ENCODE peak calls at places on chromosomes 7 and 10, in eight cellular contexts. One of them, this sample, is unnamed. For H3K4me1, the result is how much of the 10 kb centered on the place peaks cover.

GRCh38 chr7:15921576-15921975 is 235.1 kb upstream of the MEOX2 start:
- DNase-seq in neural progenitor cell: no peak
- DNase-seq in GM23248: peak
- DNase-seq in GM23338: no peak
- DNase-seq in PC-3: peak
- DNase-seq in MM.1S: no peak
- DNase-seq in HCT116: no peak
- DNase-seq in hepatocyte: no peak
- DNase-seq in this sample: no peak

GRCh38 chr7:134931487-134931886 is 54.8 kb upstream of the AGBL3 start:
- DNase-seq in neural progenitor cell: no peak
- DNase-seq in GM23248: peak
- DNase-seq in GM23338: no peak
- DNase-seq in PC-3: no peak
- DNase-seq in MM.1S: no peak
- DNase-seq in HCT116: no peak
- DNase-seq in hepatocyte: no peak
- DNase-seq in this sample: no peak

GRCh38 chr7:2108501-2109250 is 124.1 kb downstream of the MAD1L1 start:
- DNase-seq in neural progenitor cell: peak
- DNase-seq in GM23248: no peak
- DNase-seq in GM23338: no peak
- DNase-seq in PC-3: no peak
- DNase-seq in MM.1S: no peak
- DNase-seq in HCT116: no peak
- DNase-seq in hepatocyte: no peak
- DNase-seq in this sample: peak

GRCh38 chr7:108167460-108167859 is 37.3 kb upstream of the LAMB4 start:
- DNase-seq in neural progenitor cell: no peak
- DNase-seq in GM23248: no peak
- DNase-seq in GM23338: no peak
- DNase-seq in PC-3: no peak
- DNase-seq in MM.1S: no peak
- DNase-seq in HCT116: no peak
- DNase-seq in hepatocyte: peak
- DNase-seq in this sample: no peak

GRCh38 chr7:44213872-44214595 is 13.3 kb downstream of the YKT6 start:
- DNase-seq in neural progenitor cell: peak
- DNase-seq in GM23248: peak
- DNase-seq in GM23338: peak
- DNase-seq in PC-3: peak
- DNase-seq in MM.1S: peak
- DNase-seq in HCT116: peak
- DNase-seq in hepatocyte: peak
- DNase-seq in this sample: peak

GRCh38 chr10:75018233-75018632 is 93.2 kb upstream of the SAMD8 start:
- DNase-seq in neural progenitor cell: peak
- DNase-seq in GM23248: no peak
- DNase-seq in GM23338: no peak
- DNase-seq in PC-3: no peak
- DNase-seq in MM.1S: no peak
- DNase-seq in HCT116: no peak
- DNase-seq in hepatocyte: no peak
- DNase-seq in this sample: no peak

GRCh38 chr10:44385726-44386438 is 985 bp upstream of the CXCL12 start:
- DNase-seq in neural progenitor cell: peak
- DNase-seq in GM23248: peak
- DNase-seq in GM23338: peak
- DNase-seq in PC-3: no peak
- DNase-seq in MM.1S: no peak
- DNase-seq in HCT116: no peak
- DNase-seq in hepatocyte: no peak
- DNase-seq in this sample: no peak

GRCh38 chr7:105673367-105674188 is 92.3 kb upstream of the EFCAB10 start:
- DNase-seq in neural progenitor cell: no peak
- DNase-seq in GM23248: no peak
- DNase-seq in GM23338: no peak
- DNase-seq in PC-3: peak
- DNase-seq in MM.1S: no peak
- DNase-seq in HCT116: no peak
- DNase-seq in hepatocyte: no peak
- DNase-seq in this sample: no peak

GRCh38 chr10:58771850-58772249 is 259.2 kb downstream of the BICC1 start:
- DNase-seq in neural progenitor cell: no peak
- DNase-seq in GM23248: no peak
- DNase-seq in GM23338: no peak
- DNase-seq in PC-3: no peak
- DNase-seq in MM.1S: no peak
- DNase-seq in HCT116: no peak
- DNase-seq in hepatocyte: no peak
- DNase-seq in this sample: no peak

GRCh38 chr7:141915565-141915964 is 634 bp upstream of the OR9A4 start:
- DNase-seq in neural progenitor cell: no peak
- DNase-seq in GM23248: no peak
- DNase-seq in GM23338: peak
- DNase-seq in PC-3: peak
- DNase-seq in MM.1S: peak
- DNase-seq in HCT116: no peak
- DNase-seq in hepatocyte: peak
- DNase-seq in this sample: no peak

GRCh38 chr7:134770676-134771075 is 8.8 kb upstream of the CALD1 start:
- DNase-seq in neural progenitor cell: no peak
- DNase-seq in GM23248: no peak
- DNase-seq in GM23338: no peak
- DNase-seq in PC-3: no peak
- DNase-seq in MM.1S: no peak
- DNase-seq in HCT116: no peak
- DNase-seq in hepatocyte: no peak
- DNase-seq in this sample: no peak

GRCh38 chr10:79176052-79176501 is 107.3 kb downstream of the ZMIZ1 start:
- DNase-seq in neural progenitor cell: no peak
- DNase-seq in GM23248: peak
- DNase-seq in GM23338: no peak
- DNase-seq in PC-3: no peak
- DNase-seq in MM.1S: no peak
- DNase-seq in HCT116: no peak
- DNase-seq in hepatocyte: no peak
- DNase-seq in this sample: no peak

GRCh38 chr7:157010588-157011332 is at the start of gene MNX1:
- DNase-seq in neural progenitor cell: peak
- DNase-seq in GM23248: no peak
- DNase-seq in GM23338: peak
- DNase-seq in PC-3: peak
- DNase-seq in MM.1S: peak
- DNase-seq in HCT116: peak
- DNase-seq in hepatocyte: peak
- DNase-seq in this sample: peak

GRCh38 chr10:15609291-15609690 is 110.4 kb downstream of the ITGA8 start:
- DNase-seq in neural progenitor cell: no peak
- DNase-seq in GM23248: peak
- DNase-seq in GM23338: no peak
- DNase-seq in PC-3: no peak
- DNase-seq in MM.1S: no peak
- DNase-seq in HCT116: no peak
- DNase-seq in hepatocyte: no peak
- DNase-seq in this sample: no peak

GRCh38 chr7:64999165-65000004 is 7.1 kb downstream of the ERV3-1 start:
- DNase-seq in neural progenitor cell: no peak
- DNase-seq in GM23248: no peak
- DNase-seq in GM23338: no peak
- DNase-seq in PC-3: peak
- DNase-seq in MM.1S: peak
- DNase-seq in HCT116: no peak
- DNase-seq in hepatocyte: peak
- DNase-seq in this sample: peak

GRCh38 chr10:92839191-92840085 is 8.9 kb upstream of the EXOC6 start:
- DNase-seq in neural progenitor cell: peak
- DNase-seq in GM23248: peak
- DNase-seq in GM23338: peak
- DNase-seq in PC-3: no peak
- DNase-seq in MM.1S: peak
- DNase-seq in HCT116: no peak
- DNase-seq in hepatocyte: peak
- DNase-seq in this sample: peak

GRCh38 chr10:44383749-44384600 is 922 bp downstream of the CXCL12 start:
- DNase-seq in neural progenitor cell: peak
- DNase-seq in GM23248: peak
- DNase-seq in GM23338: peak
- DNase-seq in PC-3: no peak
- DNase-seq in MM.1S: no peak
- DNase-seq in HCT116: no peak
- DNase-seq in hepatocyte: peak
- DNase-seq in this sample: no peak

GRCh38 chr10:22624289-22624738 is 90.1 kb downstream of the PIP4K2A start:
- DNase-seq in neural progenitor cell: no peak
- DNase-seq in GM23248: peak
- DNase-seq in GM23338: peak
- DNase-seq in PC-3: peak
- DNase-seq in MM.1S: no peak
- DNase-seq in HCT116: no peak
- DNase-seq in hepatocyte: peak
- DNase-seq in this sample: no peak

GRCh38 chr7:38398725-38399321 is 125.4 kb upstream of the TARP start:
- DNase-seq in neural progenitor cell: peak
- DNase-seq in GM23248: peak
- DNase-seq in GM23338: peak
- DNase-seq in PC-3: peak
- DNase-seq in MM.1S: peak
- DNase-seq in HCT116: peak
- DNase-seq in hepatocyte: peak
- DNase-seq in this sample: peak

GRCh38 chr10:60335708-60336107 is 54.0 kb downstream of the ANK3 start:
- DNase-seq in neural progenitor cell: no peak
- DNase-seq in GM23248: peak
- DNase-seq in GM23338: peak
- DNase-seq in PC-3: peak
- DNase-seq in MM.1S: no peak
- DNase-seq in HCT116: no peak
- DNase-seq in hepatocyte: no peak
- DNase-seq in this sample: no peak
- H3K4me1 ChIP-seq in neural progenitor cell: under half
- H3K4me1 ChIP-seq in GM23248: under half
- H3K4me1 ChIP-seq in GM23338: under half
- H3K4me1 ChIP-seq in PC-3: under half
- H3K4me1 ChIP-seq in MM.1S: under half
- H3K4me1 ChIP-seq in HCT116: under half
- H3K4me1 ChIP-seq in hepatocyte: under half
- H3K4me1 ChIP-seq in this sample: under half

GRCh38 chr10:6763417-6763816 is 183.3 kb upstream of the PRKCQ start:
- DNase-seq in neural progenitor cell: no peak
- DNase-seq in GM23248: no peak
- DNase-seq in GM23338: peak
- DNase-seq in PC-3: no peak
- DNase-seq in MM.1S: no peak
- DNase-seq in HCT116: no peak
- DNase-seq in hepatocyte: no peak
- DNase-seq in this sample: no peak
- TF ChIP-seq EZH2phosphoT487 in neural progenitor cell: no peak
- TF ChIP-seq EZH2phosphoT487 in GM23248: no peak
- TF ChIP-seq EZH2phosphoT487 in GM23338: no peak
- TF ChIP-seq EZH2phosphoT487 in PC-3: no peak
- TF ChIP-seq EZH2phosphoT487 in MM.1S: no peak
- TF ChIP-seq EZH2phosphoT487 in HCT116: no peak
- TF ChIP-seq EZH2phosphoT487 in hepatocyte: no peak
- TF ChIP-seq EZH2phosphoT487 in this sample: no peak

GRCh38 chr10:76031769-76032441 is 600.5 kb downstream of the LRMDA start:
- DNase-seq in neural progenitor cell: no peak
- DNase-seq in GM23248: no peak
- DNase-seq in GM23338: no peak
- DNase-seq in PC-3: no peak
- DNase-seq in MM.1S: no peak
- DNase-seq in HCT116: no peak
- DNase-seq in hepatocyte: no peak
- DNase-seq in this sample: no peak

GRCh38 chr10:76032442-76033039 is 601.1 kb downstream of the LRMDA start:
- DNase-seq in neural progenitor cell: no peak
- DNase-seq in GM23248: no peak
- DNase-seq in GM23338: no peak
- DNase-seq in PC-3: no peak
- DNase-seq in MM.1S: no peak
- DNase-seq in HCT116: no peak
- DNase-seq in hepatocyte: no peak
- DNase-seq in this sample: no peak

GRCh38 chr10:76035010-76035727 is 603.7 kb downstream of the LRMDA start:
- DNase-seq in neural progenitor cell: no peak
- DNase-seq in GM23248: no peak
- DNase-seq in GM23338: no peak
- DNase-seq in PC-3: no peak
- DNase-seq in MM.1S: no peak
- DNase-seq in HCT116: no peak
- DNase-seq in hepatocyte: no peak
- DNase-seq in this sample: no peak

GRCh38 chr10:76034236-76035009 is 603.0 kb downstream of the LRMDA start:
- DNase-seq in neural progenitor cell: peak
- DNase-seq in GM23248: peak
- DNase-seq in GM23338: no peak
- DNase-seq in PC-3: no peak
- DNase-seq in MM.1S: no peak
- DNase-seq in HCT116: no peak
- DNase-seq in hepatocyte: no peak
- DNase-seq in this sample: no peak

DNA sequence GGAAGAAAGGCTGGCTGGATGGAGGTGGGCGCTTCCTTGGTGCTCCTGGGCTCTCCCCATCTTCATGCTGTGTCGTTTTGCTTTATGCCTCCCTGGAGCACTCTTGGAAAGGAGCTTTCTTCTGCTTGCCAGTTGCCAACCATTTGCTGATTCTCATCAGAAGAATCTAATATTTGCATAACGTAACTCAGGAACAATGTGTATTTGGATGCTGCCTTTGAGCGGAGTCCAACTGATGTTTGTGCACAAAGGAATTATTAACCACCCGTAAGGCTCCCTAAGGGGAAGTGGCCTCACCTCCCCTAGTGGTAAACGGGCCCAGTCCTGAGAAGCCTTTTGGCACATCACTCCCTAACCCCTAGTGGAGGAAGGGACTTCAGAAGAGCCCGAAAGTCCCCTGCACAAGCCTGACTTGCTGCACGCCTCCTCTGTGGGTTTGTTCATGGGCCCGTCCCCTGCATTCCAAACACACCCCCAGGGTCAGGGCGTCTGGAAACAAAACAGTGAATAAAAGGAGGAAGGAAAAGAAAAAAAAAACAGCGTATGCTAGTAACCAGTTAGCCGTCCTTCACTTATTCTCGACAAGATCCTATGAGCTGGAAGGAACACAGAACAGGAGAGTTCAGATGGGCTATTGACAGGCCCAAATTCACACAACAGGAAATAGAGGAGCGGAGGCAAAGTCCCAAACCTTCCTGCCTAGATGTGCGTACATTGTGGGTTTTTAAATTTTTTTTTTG is 602.2 kb downstream of the LRMDA start:
- DNase-seq in neural progenitor cell: peak
- DNase-seq in GM23248: peak
- DNase-seq in GM23338: peak
- DNase-seq in PC-3: peak
- DNase-seq in MM.1S: no peak
- DNase-seq in HCT116: no peak
- DNase-seq in hepatocyte: peak
- DNase-seq in this sample: no peak
- H2AFZ ChIP-seq in neural progenitor cell: no peak
- H2AFZ ChIP-seq in GM23248: peak
- H2AFZ ChIP-seq in GM23338: peak
- H2AFZ ChIP-seq in PC-3: peak
- H2AFZ ChIP-seq in MM.1S: no peak
- H2AFZ ChIP-seq in HCT116: no peak
- H2AFZ ChIP-seq in hepatocyte: no peak
- H2AFZ ChIP-seq in this sample: no peak

GRCh38 chr10:70668454-70668970 is 3.8 kb upstream of the ADAMTS14 start:
- DNase-seq in neural progenitor cell: no peak
- DNase-seq in GM23248: peak
- DNase-seq in GM23338: no peak
- DNase-seq in PC-3: peak
- DNase-seq in MM.1S: no peak
- DNase-seq in HCT116: no peak
- DNase-seq in hepatocyte: no peak
- DNase-seq in this sample: no peak
- H3K4me1 ChIP-seq in neural progenitor cell: under half
- H3K4me1 ChIP-seq in GM23248: under half
- H3K4me1 ChIP-seq in GM23338: under half
- H3K4me1 ChIP-seq in PC-3: under half
- H3K4me1 ChIP-seq in MM.1S: under half
- H3K4me1 ChIP-seq in HCT116: under half
- H3K4me1 ChIP-seq in hepatocyte: under half
- H3K4me1 ChIP-seq in this sample: under half